ENCODE peak calls at places on chromosomes 7 and 10, in seven cellular contexts. One of them, this sample, is unnamed.
A peak's percentile ranks its signal among the peaks of the same experiment; 100 is the strongest.

GRCh38 chr7:102468416-102469350 is 3.9 kb downstream of the LRWD1 start:
- DNase-seq in H1: peak; percentile 44
- DNase-seq in GM12878: no peak
- DNase-seq in K562: no peak
- DNase-seq in SK-N-SH: no peak
- DNase-seq in HepG2: no peak
- DNase-seq in HCT116: no peak
- DNase-seq in this sample: no peak

GRCh38 chr7:114789942-114790341 is 132.0 kb upstream of the MDFIC start:
- DNase-seq in H1: no peak
- DNase-seq in K562: no peak
- DNase-seq in HepG2: no peak
- DNase-seq in HCT116: no peak
- DNase-seq in GM12878: no peak
- DNase-seq in SK-N-SH: no peak
- DNase-seq in this sample: no peak

GRCh38 chr10:62790019-62790555 is 14.4 kb upstream of the ADO start:
- DNase-seq in K562: no peak
- DNase-seq in GM12878: no peak
- DNase-seq in H1: no peak
- DNase-seq in HCT116: no peak
- DNase-seq in HepG2: no peak
- DNase-seq in SK-N-SH: no peak
- DNase-seq in this sample: no peak

GRCh38 chr7:18583305-18583704 is 87.8 kb downstream of the HDAC9 start:
- DNase-seq in HepG2: no peak
- DNase-seq in K562: no peak
- DNase-seq in H1: no peak
- DNase-seq in GM12878: no peak
- DNase-seq in HCT116: no peak
- DNase-seq in SK-N-SH: no peak
- DNase-seq in this sample: no peak

GRCh38 chr10:77504870-77505257 is 132.7 kb downstream of the KCNMA1 start:
- DNase-seq in K562: no peak
- DNase-seq in H1: no peak
- DNase-seq in SK-N-SH: no peak
- DNase-seq in HepG2: no peak
- DNase-seq in HCT116: peak; percentile 83
- DNase-seq in GM12878: no peak
- DNase-seq in this sample: peak; percentile 50

GRCh38 chr7:117274951-117275350 is 47.9 kb downstream of the WNT2 start:
- DNase-seq in H1: no peak
- DNase-seq in HCT116: no peak
- DNase-seq in GM12878: no peak
- DNase-seq in SK-N-SH: no peak
- DNase-seq in HepG2: no peak
- DNase-seq in K562: no peak
- DNase-seq in this sample: no peak

GRCh38 chr7:92177362-92177761 is 1.6 kb downstream of the LRRD1 start:
- DNase-seq in SK-N-SH: no peak
- DNase-seq in GM12878: no peak
- DNase-seq in HCT116: no peak
- DNase-seq in HepG2: no peak
- DNase-seq in H1: no peak
- DNase-seq in K562: peak; percentile 24
- DNase-seq in this sample: no peak

GRCh38 chr10:21599582-21599981 is 65.5 kb downstream of the MLLT10 start:
- DNase-seq in HCT116: no peak
- DNase-seq in GM12878: no peak
- DNase-seq in SK-N-SH: no peak
- DNase-seq in H1: no peak
- DNase-seq in K562: peak; percentile 17
- DNase-seq in HepG2: no peak
- DNase-seq in this sample: no peak

GRCh38 chr7:7731732-7732131 is 13.3 kb upstream of the RPA3 start:
- DNase-seq in K562: no peak
- DNase-seq in HepG2: peak; percentile 92
- DNase-seq in SK-N-SH: no peak
- DNase-seq in GM12878: no peak
- DNase-seq in H1: no peak
- DNase-seq in HCT116: no peak
- DNase-seq in this sample: no peak

GRCh38 chr7:83976302-83976701 is 218.3 kb downstream of the SEMA3A start:
- DNase-seq in HepG2: peak; percentile 22
- DNase-seq in GM12878: no peak
- DNase-seq in SK-N-SH: peak; percentile 57
- DNase-seq in K562: peak; percentile 48
- DNase-seq in H1: no peak
- DNase-seq in HCT116: no peak
- DNase-seq in this sample: peak; percentile 63

GRCh38 chr10:76357726-76358125 is 926.3 kb downstream of the LRMDA start:
- DNase-seq in H1: no peak
- DNase-seq in K562: no peak
- DNase-seq in HCT116: no peak
- DNase-seq in SK-N-SH: no peak
- DNase-seq in HepG2: no peak
- DNase-seq in GM12878: no peak
- DNase-seq in this sample: no peak

GRCh38 chr10:75021851-75022250 is 89.6 kb upstream of the SAMD8 start:
- DNase-seq in HCT116: no peak
- DNase-seq in HepG2: peak; percentile 66
- DNase-seq in SK-N-SH: no peak
- DNase-seq in H1: no peak
- DNase-seq in K562: no peak
- DNase-seq in GM12878: no peak
- DNase-seq in this sample: no peak

GRCh38 chr10:6721480-6721879 is 141.4 kb upstream of the PRKCQ start:
- DNase-seq in H1: no peak
- DNase-seq in GM12878: no peak
- DNase-seq in K562: no peak
- DNase-seq in SK-N-SH: peak; percentile 31
- DNase-seq in HepG2: no peak
- DNase-seq in HCT116: peak; percentile 37
- DNase-seq in this sample: no peak

GRCh38 chr10:45471531-45472310 is 97.7 kb downstream of the ALOX5 start:
- DNase-seq in GM12878: no peak
- DNase-seq in K562: peak; percentile 24
- DNase-seq in H1: peak; percentile 54
- DNase-seq in SK-N-SH: no peak
- DNase-seq in HepG2: peak; percentile 15
- DNase-seq in HCT116: no peak
- DNase-seq in this sample: no peak

GRCh38 chr7:106552645-106553445 is 108.1 kb downstream of the CCDC71L start:
- DNase-seq in K562: peak; percentile 43
- DNase-seq in HepG2: no peak
- DNase-seq in GM12878: peak; percentile 97
- DNase-seq in H1: no peak
- DNase-seq in SK-N-SH: no peak
- DNase-seq in HCT116: no peak
- DNase-seq in this sample: no peak

GRCh38 chr7:18890134-18890533 is 227.3 kb downstream of the TWIST1 start:
- DNase-seq in H1: no peak
- DNase-seq in SK-N-SH: peak; percentile 52
- DNase-seq in HepG2: no peak
- DNase-seq in HCT116: no peak
- DNase-seq in K562: no peak
- DNase-seq in GM12878: no peak
- DNase-seq in this sample: no peak

DNA sequence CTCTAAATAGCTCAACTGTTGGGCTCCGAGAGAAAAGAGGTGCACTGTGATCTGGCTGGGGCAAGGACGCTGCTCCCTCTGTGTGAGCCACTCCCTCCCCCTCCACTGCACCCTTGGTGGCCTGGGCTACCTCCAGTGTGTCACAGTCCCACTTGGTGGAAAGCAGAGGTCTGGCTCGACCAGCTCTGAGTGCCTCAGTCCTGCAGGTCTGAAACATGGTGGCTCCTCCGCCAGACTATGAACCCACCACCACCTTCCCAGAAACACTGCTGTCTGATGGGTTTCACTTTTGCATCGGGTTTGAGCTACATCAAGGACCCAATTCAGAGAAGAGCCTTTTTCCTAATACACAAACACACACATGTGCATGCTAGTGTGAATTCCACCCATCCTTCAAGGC is 500.1 kb downstream of the RPS24 start:
- DNase-seq in HCT116: no peak
- DNase-seq in H1: no peak
- DNase-seq in GM12878: no peak
- DNase-seq in SK-N-SH: no peak
- DNase-seq in K562: no peak
- DNase-seq in HepG2: no peak
- DNase-seq in this sample: no peak
- TF ChIP-seq JUND in HCT116: no peak
- TF ChIP-seq JUND in H1: no peak
- TF ChIP-seq JUND in GM12878: no peak
- TF ChIP-seq JUND in SK-N-SH: no peak
- TF ChIP-seq JUND in K562: no peak
- TF ChIP-seq JUND in HepG2: no peak
- TF ChIP-seq JUND in this sample: no peak

GRCh38 chr7:108097703-108098102 is 32.5 kb downstream of the LAMB4 start:
- DNase-seq in H1: no peak
- DNase-seq in HepG2: peak; percentile 20
- DNase-seq in GM12878: no peak
- DNase-seq in SK-N-SH: peak; percentile 59
- DNase-seq in K562: peak; percentile 71
- DNase-seq in HCT116: peak; percentile 19
- DNase-seq in this sample: peak; percentile 29
- TF ChIP-seq JUND in H1: no peak
- TF ChIP-seq JUND in HepG2: no peak
- TF ChIP-seq JUND in GM12878: no peak
- TF ChIP-seq JUND in SK-N-SH: no peak
- TF ChIP-seq JUND in K562: no peak
- TF ChIP-seq JUND in HCT116: no peak
- TF ChIP-seq JUND in this sample: no peak

GRCh38 chr10:126736737-126737136 is 66.2 kb upstream of the C10orf90 start:
- DNase-seq in GM12878: no peak
- DNase-seq in K562: no peak
- DNase-seq in HCT116: no peak
- DNase-seq in H1: no peak
- DNase-seq in HepG2: no peak
- DNase-seq in SK-N-SH: no peak
- DNase-seq in this sample: no peak
- TF ChIP-seq JUND in GM12878: no peak
- TF ChIP-seq JUND in K562: no peak
- TF ChIP-seq JUND in HCT116: no peak
- TF ChIP-seq JUND in H1: no peak
- TF ChIP-seq JUND in HepG2: no peak
- TF ChIP-seq JUND in SK-N-SH: no peak
- TF ChIP-seq JUND in this sample: no peak

GRCh38 chr10:24991298-24991697 is 24.7 kb downstream of the ENKUR start:
- DNase-seq in H1: no peak
- DNase-seq in HepG2: no peak
- DNase-seq in HCT116: no peak
- DNase-seq in SK-N-SH: no peak
- DNase-seq in K562: no peak
- DNase-seq in GM12878: no peak
- DNase-seq in this sample: no peak

GRCh38 chr10:24989867-24990266 is 26.1 kb downstream of the ENKUR start:
- DNase-seq in SK-N-SH: no peak
- DNase-seq in HCT116: no peak
- DNase-seq in K562: no peak
- DNase-seq in H1: no peak
- DNase-seq in GM12878: no peak
- DNase-seq in HepG2: no peak
- DNase-seq in this sample: no peak

GRCh38 chr10:24992512-24993133 is 23.3 kb downstream of the ENKUR start:
- DNase-seq in GM12878: no peak
- DNase-seq in HCT116: no peak
- DNase-seq in HepG2: no peak
- DNase-seq in H1: no peak
- DNase-seq in K562: no peak
- DNase-seq in SK-N-SH: no peak
- DNase-seq in this sample: no peak

GRCh38 chr10:24993237-24993958 is 22.6 kb downstream of the ENKUR start:
- DNase-seq in H1: no peak
- DNase-seq in SK-N-SH: no peak
- DNase-seq in K562: no peak
- DNase-seq in HCT116: no peak
- DNase-seq in HepG2: no peak
- DNase-seq in GM12878: no peak
- DNase-seq in this sample: no peak

GRCh38 chr10:24988831-24989769 is 26.9 kb downstream of the ENKUR start:
- DNase-seq in K562: peak; percentile 90
- DNase-seq in HCT116: no peak
- DNase-seq in HepG2: no peak
- DNase-seq in SK-N-SH: no peak
- DNase-seq in H1: no peak
- DNase-seq in GM12878: no peak
- DNase-seq in this sample: no peak
- TF ChIP-seq JUND in K562: no peak
- TF ChIP-seq JUND in HCT116: no peak
- TF ChIP-seq JUND in HepG2: no peak
- TF ChIP-seq JUND in SK-N-SH: no peak
- TF ChIP-seq JUND in H1: no peak
- TF ChIP-seq JUND in GM12878: no peak
- TF ChIP-seq JUND in this sample: no peak

GRCh38 chr10:116753759-116754158 is 11.4 kb upstream of the HSPA12A start:
- DNase-seq in H1: no peak
- DNase-seq in HepG2: no peak
- DNase-seq in HCT116: no peak
- DNase-seq in K562: no peak
- DNase-seq in SK-N-SH: no peak
- DNase-seq in GM12878: no peak
- DNase-seq in this sample: no peak
- TF ChIP-seq JUND in H1: no peak
- TF ChIP-seq JUND in HepG2: no peak
- TF ChIP-seq JUND in HCT116: no peak
- TF ChIP-seq JUND in K562: no peak
- TF ChIP-seq JUND in SK-N-SH: no peak
- TF ChIP-seq JUND in GM12878: no peak
- TF ChIP-seq JUND in this sample: no peak

This sample was measured in T47D.